ENCODE peak calls at places on chromosomes 16 and 17, in ten cellular contexts. P is cardiac muscle cell; U is colonic mucosa; O is caudate nucleus; X is CD8-positive, alpha-beta T cell; K is stomach; A is adrenal gland; Q is mammary epithelial cell; V is HL-60; J is fibroblast of lung. N is an unnamed sample.

GRCh38 chr16:27239906-27240655 is 28.5 kb downstream of the NSMCE1 start:
- DNase-seq in K (no peak), V (no peak), Q (no peak), J (no peak), X (no peak), U (no peak), A (no peak), O (no peak), P (no peak), N (no peak)

GRCh38 chr16:3027983-3028715 is 4.3 kb downstream of the THOC6 start:
- DNase-seq in J (peak; percentile 57), X (peak; percentile 79), V (peak; percentile 79), K (peak; percentile 94), O (peak; percentile 57), A (peak; percentile 92), U (peak; percentile 92), Q (peak; percentile 78), P (peak; percentile 94), N (peak; percentile 88)

GRCh38 chr16:30470632-30471007 is 1.9 kb upstream of the ITGAL start:
- DNase-seq in U (no peak), O (no peak), X (no peak), K (no peak), P (no peak), A (no peak), Q (no peak), J (no peak), V (no peak), N (no peak)

GRCh38 chr16:14301150-14302030 is 230.3 kb downstream of the MRTFB start:
- DNase-seq in Q (peak; percentile 49), K (peak; percentile 42), J (no peak), P (peak; percentile 38), A (peak; percentile 57), O (no peak), X (no peak), U (peak; percentile 36), V (no peak), N (no peak)

GRCh38 chr16:83701494-83701893 is 106.3 kb upstream of the HSBP1 start:
- DNase-seq in A (peak; percentile 40), O (no peak), V (peak; percentile 3), Q (peak; percentile 25), K (no peak), J (peak; percentile 51), U (no peak), X (no peak), P (peak; percentile 89), N (peak; percentile 48)

GRCh38 chr16:6725634-6726331 is 606.9 kb upstream of the RBFOX1 start:
- DNase-seq in J (no peak), P (peak; percentile 13), Q (no peak), V (no peak), U (no peak), X (no peak), O (no peak), A (no peak), K (no peak), N (no peak)

GRCh38 chr16:10181196-10182162 is 749 bp downstream of the GRIN2A start:
- DNase-seq in J (peak; percentile 71), A (peak; percentile 59), U (peak; percentile 27), K (peak; percentile 71), O (peak; percentile 63), Q (peak; percentile 63), X (no peak), P (peak; percentile 82), V (peak; percentile 16), N (peak; percentile 78)

GRCh38 chr16:65077181-65077580 is 44.7 kb downstream of the CDH11 start:
- DNase-seq in U (no peak), Q (no peak), J (no peak), V (no peak), P (no peak), X (no peak), K (no peak), A (no peak), O (no peak), N (no peak)

GRCh38 chr16:25140459-25140858 is 28.9 kb downstream of the LCMT1 start:
- DNase-seq in V (no peak), X (no peak), O (no peak), Q (peak; percentile 47), K (no peak), J (peak; percentile 67), U (no peak), A (no peak), P (no peak), N (no peak)

GRCh38 chr16:5016967-5017677 is 16.6 kb downstream of the NAGPA start:
- DNase-seq in P (no peak), O (no peak), J (no peak), K (no peak), V (no peak), X (no peak), A (no peak), Q (no peak), U (no peak), N (no peak)

GRCh38 chr16:67885545-67885944 is 860 bp downstream of the NRN1L start:
- DNase-seq in U (no peak), Q (no peak), J (no peak), P (no peak), X (no peak), V (no peak), K (no peak), O (no peak), A (no peak), N (no peak)
- H3K27ac ChIP-seq in U (no peak overlapping the region), Q (no peak overlapping the region), J (no peak overlapping the region), P (no peak overlapping the region), X (no peak overlapping the region), V (no peak overlapping the region), K (peak overlapping the region; percentile 80), O (peak overlapping the region; percentile 85), A (no peak overlapping the region), N (no peak overlapping the region)

GRCh38 chr17:58324409-58325288 is 3.9 kb downstream of the TSPOAP1 start:
- DNase-seq in U (no peak), Q (no peak), A (peak; percentile 75), K (peak; percentile 69), O (no peak), P (peak; percentile 80), J (peak; percentile 46), X (no peak), V (no peak), N (no peak)

GRCh38 chr17:58322581-58323419 is 5.8 kb downstream of the TSPOAP1 start:
- DNase-seq in V (no peak), K (no peak), P (no peak), X (no peak), U (no peak), Q (no peak), O (no peak), A (no peak), J (no peak), N (no peak)

GRCh38 chr17:58325289-58325726 is 3.3 kb downstream of the TSPOAP1 start:
- DNase-seq in X (no peak), A (peak; percentile 59), J (no peak), O (peak; percentile 46), K (no peak), V (no peak), P (peak; percentile 19), Q (no peak), U (no peak), N (no peak)

GRCh38 chr17:58321571-58322525 is 6.7 kb downstream of the TSPOAP1 start:
- DNase-seq in U (no peak), X (no peak), V (no peak), A (no peak), J (no peak), K (no peak), P (no peak), O (no peak), Q (no peak), N (no peak)

DNA sequence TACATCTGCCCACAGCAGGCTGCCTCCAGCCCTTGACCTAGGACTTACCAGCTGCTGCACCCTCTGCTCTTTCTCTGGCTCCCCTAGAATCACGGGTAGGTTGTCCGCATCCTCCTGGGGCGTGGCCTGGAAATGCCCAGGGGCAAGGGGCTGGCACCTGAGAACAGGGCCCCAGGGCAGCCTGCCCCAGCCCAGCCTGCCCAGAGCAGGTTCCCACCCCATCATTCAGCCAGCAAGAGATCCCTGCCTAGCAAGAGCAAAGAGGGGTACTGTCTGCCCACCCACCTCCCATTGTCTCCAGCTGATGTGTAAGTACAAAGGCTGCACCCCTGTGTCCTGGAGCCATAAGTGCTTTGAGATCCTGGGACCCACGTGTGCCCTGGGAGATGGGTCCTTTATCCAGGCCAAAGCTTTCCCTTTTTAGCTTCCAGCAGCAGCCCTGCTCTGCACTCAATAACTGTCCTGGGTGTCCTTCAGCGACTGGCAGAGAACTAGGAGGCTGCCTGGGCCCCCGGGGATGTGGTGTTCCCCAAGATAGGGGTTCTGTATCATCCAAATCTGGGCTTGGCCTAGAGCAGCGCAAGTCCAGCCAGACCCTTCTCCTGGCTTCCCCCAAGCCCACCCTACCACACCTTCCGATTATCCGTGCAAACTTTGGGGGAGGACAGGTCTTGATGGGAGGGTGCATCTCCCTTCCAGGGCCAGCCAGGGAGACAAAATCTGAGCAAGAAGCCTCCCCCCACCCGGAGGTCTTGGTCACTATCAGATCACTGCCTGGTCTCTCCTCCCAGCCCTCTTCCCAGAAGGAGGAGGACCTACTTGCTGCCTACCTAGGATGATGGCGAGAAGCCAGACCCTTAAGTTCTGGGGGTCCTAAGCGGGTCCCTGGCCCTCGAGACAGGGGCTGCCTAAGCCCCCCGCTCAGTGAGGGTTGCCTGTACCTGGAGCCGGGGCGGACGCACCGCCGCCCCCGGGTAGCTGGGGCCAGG is 4.9 kb downstream of the TSPOAP1 start:
- DNase-seq in P (peak; percentile 14), J (no peak), K (no peak), O (no peak), Q (no peak), V (no peak), X (no peak), A (peak; percentile 16), U (no peak), N (no peak)
- H3K27ac ChIP-seq in P (no peak overlapping the region), J (no peak overlapping the region), K (peak overlapping the region; percentile 76), O (peak overlapping the region; percentile 16), Q (no peak overlapping the region), V (no peak overlapping the region), X (no peak overlapping the region), A (no peak overlapping the region), U (no peak overlapping the region), N (no peak overlapping the region)

DNA sequence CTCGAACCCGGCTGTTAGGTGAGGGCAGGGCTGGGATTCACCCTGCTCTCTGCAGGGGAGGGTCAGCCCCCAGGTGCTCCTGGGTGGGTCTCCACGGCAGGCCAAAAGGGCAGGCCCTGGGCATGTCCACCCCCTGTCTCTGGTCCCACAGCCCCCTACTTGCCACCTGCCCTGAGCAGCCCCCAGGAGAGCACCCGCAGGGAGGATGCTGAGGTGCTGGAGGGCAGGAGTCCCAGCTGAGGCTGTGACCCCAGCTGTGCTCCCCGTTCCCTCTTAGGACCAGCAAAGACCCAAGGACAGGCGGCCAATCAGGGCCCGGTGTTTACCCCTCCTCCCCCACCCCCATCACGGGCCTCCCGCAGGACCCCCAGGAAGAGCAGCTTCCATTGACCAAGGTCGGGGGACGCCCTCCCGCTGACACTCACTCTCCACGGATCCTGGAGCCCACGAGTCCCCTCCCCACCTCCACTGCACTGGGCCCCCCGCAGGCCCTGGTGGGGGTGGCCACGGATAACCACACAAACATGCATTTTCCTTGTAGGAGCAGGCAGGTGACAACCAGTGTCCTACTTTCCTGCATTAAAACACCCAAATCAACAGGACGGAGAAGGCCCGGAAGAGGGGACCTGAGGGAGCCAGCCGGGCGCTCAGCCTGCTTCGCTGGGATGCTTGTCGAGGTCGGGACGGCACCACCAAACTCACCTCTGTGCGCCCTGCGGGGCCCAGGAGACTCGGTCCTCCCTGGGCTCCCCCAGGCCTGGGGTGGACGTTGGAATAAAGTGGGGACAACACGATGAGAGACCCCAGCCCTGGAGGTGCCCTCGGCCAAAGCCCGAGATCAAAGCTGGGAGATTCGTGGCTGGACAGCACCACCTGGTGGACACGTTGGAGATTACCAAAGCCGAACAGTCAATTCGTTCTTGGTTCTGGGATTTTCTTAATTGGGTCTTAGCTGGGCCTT is 22.5 kb upstream of the ENPP7 start:
- DNase-seq in V (no peak), O (peak; percentile 41), Q (peak; percentile 25), J (no peak), U (peak; percentile 49), A (peak; percentile 54), K (peak; percentile 56), X (peak; percentile 31), P (peak; percentile 67), N (peak; percentile 75)
- H3K27ac ChIP-seq in V (no peak overlapping the region), O (no peak overlapping the region), Q (no peak overlapping the region), J (no peak overlapping the region), U (no peak overlapping the region), A (no peak overlapping the region), K (no peak overlapping the region), X (no peak overlapping the region), P (no peak overlapping the region), N (no peak overlapping the region)

GRCh38 chr16:787261-787966 is 767 bp downstream of the RPUSD1 start:
- DNase-seq in V (no peak), X (no peak), U (no peak), A (no peak), J (no peak), P (no peak), Q (no peak), O (no peak), K (no peak), N (no peak)
- H3K27ac ChIP-seq in V (peak overlapping the region; percentile 81), X (peak overlapping the region; percentile 53), U (no peak overlapping the region), A (no peak overlapping the region), J (no peak overlapping the region), P (peak overlapping the region; percentile 57), Q (peak overlapping the region; percentile 16), O (no peak overlapping the region), K (peak overlapping the region; percentile 84), N (no peak overlapping the region)

N was measured in testis.